ENCODE peak calls at places on chromosome 9, in eight cellular contexts. E, P, S, A, V, M, U and F are unnamed samples.

GRCh38 chr9:6006968-6007769 is 8.3 kb downstream of the RANBP6 start:
- DNase-seq in M (peak), P (peak), U (peak), S (peak), A (peak), E (peak), V (peak), F (peak)

GRCh38 chr9:28518439-28518838 is 945.2 kb upstream of the C9orf72 start:
- DNase-seq in P (no peak), V (no peak), M (no peak), E (no peak), A (no peak), S (no peak), U (no peak), F (no peak)

GRCh38 chr9:116939605-116940004 is 252.5 kb downstream of the TRIM32 start:
- DNase-seq in P (no peak), V (no peak), M (no peak), E (no peak), A (peak), U (peak), S (no peak), F (no peak)

GRCh38 chr9:128420651-128421473 is at the start of gene CERCAM:
- DNase-seq in A (no peak), U (no peak), S (peak), V (peak), E (no peak), M (peak), P (peak), F (peak)

GRCh38 chr9:104087894-104088293 is 6.2 kb upstream of the SMC2 start:
- DNase-seq in S (no peak), U (no peak), M (no peak), A (no peak), V (no peak), P (no peak), E (no peak), F (no peak)

GRCh38 chr9:105681724-105682123 is 12.6 kb upstream of the TMEM38B start:
- DNase-seq in M (peak), P (no peak), S (peak), V (no peak), E (no peak), A (peak), U (peak), F (no peak)

GRCh38 chr9:78893758-78894157 is 596.8 kb downstream of the PSAT1 start:
- DNase-seq in V (no peak), M (no peak), U (no peak), E (no peak), A (no peak), P (no peak), S (peak), F (no peak)

GRCh38 chr9:5621327-5621726 is 7.6 kb upstream of the RIC1 start:
- DNase-seq in A (peak), S (peak), M (no peak), E (no peak), V (no peak), U (peak), P (no peak), F (no peak)

GRCh38 chr9:79581794-79582193 is 10.0 kb downstream of the TLE4 start:
- DNase-seq in E (no peak), P (peak), U (peak), A (peak), V (no peak), S (peak), M (peak), F (no peak)

GRCh38 chr9:4555251-4555650 is 65.0 kb downstream of the SLC1A1 start:
- DNase-seq in U (no peak), S (peak), P (peak), E (no peak), V (no peak), A (peak), M (no peak), F (no peak)

GRCh38 chr9:110016340-110016739 is 191.6 kb downstream of the C9orf152 start:
- DNase-seq in M (no peak), P (no peak), E (no peak), A (peak), S (peak), U (peak), V (no peak), F (no peak)

GRCh38 chr9:92665836-92666235 is 4.1 kb downstream of the IPPK start:
- DNase-seq in P (no peak), V (no peak), U (no peak), M (no peak), A (no peak), E (no peak), S (no peak), F (no peak)

GRCh38 chr9:34347800-34348158 is 18.4 kb downstream of the NUDT2 start:
- DNase-seq in U (no peak), M (no peak), A (no peak), E (no peak), P (no peak), S (no peak), V (no peak), F (no peak)

GRCh38 chr9:121304707-121305106 is 36.7 kb downstream of the GSN start:
- DNase-seq in S (no peak), M (no peak), U (no peak), P (no peak), V (no peak), A (no peak), E (no peak), F (no peak)

GRCh38 chr9:120289990-120290925 is 289.7 kb downstream of the CDK5RAP2 start:
- DNase-seq in U (no peak), A (peak), P (no peak), E (no peak), V (no peak), M (no peak), S (peak), F (no peak)

GRCh38 chr9:19470981-19471650 is 62.3 kb downstream of the ACER2 start:
- DNase-seq in S (peak), E (no peak), A (no peak), P (no peak), M (no peak), U (peak), V (no peak), F (no peak)

GRCh38 chr9:97419315-97419867 is 7.5 kb downstream of the TDRD7 start:
- DNase-seq in V (no peak), A (peak), P (no peak), S (peak), M (peak), E (no peak), U (peak), F (peak)

GRCh38 chr9:126805546-126806262 is 864 bp downstream of the ZBTB43 start:
- DNase-seq in V (peak), U (peak), M (peak), S (peak), E (no peak), A (peak), P (peak), F (peak)

GRCh38 chr9:137300607-137301085 is 1.4 kb downstream of the NRARP start:
- DNase-seq in E (no peak), U (peak), M (peak), S (no peak), P (peak), V (peak), A (no peak), F (peak)

GRCh38 chr9:75823136-75823535 is 67.3 kb upstream of the PCSK5 start:
- DNase-seq in V (no peak), E (no peak), M (no peak), S (no peak), A (no peak), U (no peak), P (no peak), F (no peak)

GRCh38 chr9:35338561-35339274 is 151.2 kb upstream of the RUSC2 start:
- DNase-seq in P (no peak), V (no peak), M (no peak), A (no peak), U (no peak), S (no peak), E (no peak), F (no peak)

GRCh38 chr9:133643978-133644760 is 8.0 kb downstream of the DBH start:
- DNase-seq in S (no peak), A (no peak), V (peak), U (no peak), M (no peak), P (no peak), E (no peak), F (no peak)

GRCh38 chr9:503881-504852 is 289.5 kb downstream of the DOCK8 start:
- DNase-seq in M (peak), S (peak), P (peak), A (peak), U (peak), V (peak), E (peak), F (peak)

GRCh38 chr9:133874061-133874638 is 118.0 kb downstream of the VAV2 start:
- DNase-seq in U (no peak), E (no peak), P (no peak), M (peak), V (no peak), S (peak), A (peak), F (no peak)

GRCh38 chr9:126164796-126165525 is 161.7 kb upstream of the MVB12B start:
- DNase-seq in E (no peak), S (no peak), M (no peak), U (no peak), V (peak), A (no peak), P (no peak), F (no peak)

GRCh38 chr9:86134361-86134760 is 35.0 kb upstream of the GOLM1 start:
- DNase-seq in S (no peak), U (no peak), E (no peak), V (no peak), A (no peak), P (no peak), M (no peak), F (no peak)

GRCh38 chr9:136881691-136882108 is 4.6 kb upstream of the TRAF2 start:
- DNase-seq in E (no peak), A (no peak), M (peak), V (no peak), P (peak), U (peak), S (peak), F (no peak)

DNA sequence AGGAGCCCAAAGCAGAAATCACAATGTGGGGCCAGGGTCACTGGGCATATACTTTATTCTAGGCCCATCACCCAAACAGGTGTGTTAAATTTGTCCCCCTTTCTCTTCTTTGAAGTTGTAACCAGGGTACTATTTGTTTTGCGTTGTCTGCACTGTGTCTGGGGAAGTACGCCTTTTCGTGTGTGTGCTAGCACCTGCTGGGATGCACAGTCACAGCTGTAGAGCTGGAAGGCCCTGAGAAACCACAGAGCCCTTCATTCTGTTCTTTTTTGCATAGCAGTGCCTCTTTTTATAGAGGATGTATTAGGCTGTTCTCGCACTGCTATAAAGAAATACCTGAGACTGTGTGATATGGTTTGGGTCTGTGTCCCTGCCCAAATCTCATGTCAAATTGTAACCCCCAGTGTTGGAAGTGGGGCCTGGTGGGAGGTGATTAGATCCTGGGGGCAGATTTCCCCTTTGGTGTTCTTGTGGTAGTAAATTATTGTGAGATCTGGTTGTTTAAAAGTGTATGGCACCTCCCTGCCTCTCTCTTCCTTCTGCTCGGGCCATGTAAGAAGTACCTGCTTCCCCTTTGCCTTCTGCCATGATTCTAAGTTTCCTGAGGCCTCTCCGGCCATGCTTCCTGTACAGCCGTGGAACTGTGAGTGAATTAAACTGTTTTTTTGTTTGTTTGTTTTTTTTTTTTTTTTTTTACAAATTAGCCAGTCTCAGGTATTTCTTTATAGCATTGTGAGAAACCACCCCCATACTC is 14.0 kb downstream of the SEC61B start:
- DNase-seq in A (no peak), P (no peak), U (no peak), V (no peak), S (no peak), M (no peak), E (no peak), F (no peak)
- H3K9ac ChIP-seq in A (no peak), P (no peak), U (no peak), V (no peak), S (no peak), M (no peak), E (no peak), F (no peak)

GRCh38 chr9:8822667-8823025 is 1023.1 kb upstream of the DMAC1 start:
- DNase-seq in A (no peak), S (no peak), V (no peak), P (peak), E (no peak), U (no peak), M (no peak), F (no peak)

GRCh38 chr9:8821910-8822666 is 1022.5 kb upstream of the DMAC1 start:
- DNase-seq in M (no peak), S (no peak), E (no peak), U (peak), V (no peak), P (no peak), A (peak), F (no peak)

GRCh38 chr9:8826281-8826680 is 1026.7 kb upstream of the DMAC1 start:
- DNase-seq in E (no peak), U (no peak), S (no peak), A (no peak), P (no peak), V (no peak), M (no peak), F (no peak)

GRCh38 chr9:8823131-8823895 is 1023.7 kb upstream of the DMAC1 start:
- DNase-seq in A (no peak), M (no peak), U (no peak), S (no peak), P (no peak), V (no peak), E (no peak), F (no peak)

DNA sequence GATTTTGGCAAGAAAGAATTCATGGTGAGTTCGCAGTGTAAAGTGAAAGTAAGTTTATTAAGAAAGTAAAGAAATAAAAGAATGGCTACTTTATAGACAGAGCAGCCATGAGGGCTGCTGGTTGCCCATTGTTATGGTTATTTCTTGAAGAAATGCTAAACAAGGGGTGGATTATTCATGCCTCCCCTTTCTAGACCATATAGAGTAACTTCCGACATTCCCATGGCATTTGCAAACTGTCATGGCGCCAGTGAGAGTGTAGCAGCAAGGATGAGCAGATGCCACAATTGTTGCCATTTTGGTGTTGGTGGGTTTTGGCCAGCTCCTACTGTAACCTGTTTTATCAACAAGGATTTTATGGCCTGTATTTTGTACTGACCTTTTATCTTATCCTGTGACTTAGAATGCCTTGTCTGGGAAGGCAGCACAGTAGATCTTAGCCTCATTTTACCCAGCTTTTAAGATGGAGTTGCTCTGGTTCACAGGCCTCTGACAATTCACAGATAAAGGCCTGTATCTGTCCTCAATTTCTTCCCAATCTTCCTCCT is 1026.1 kb upstream of the DMAC1 start:
- DNase-seq in A (no peak), S (no peak), V (no peak), P (no peak), E (peak), M (peak), U (no peak), F (no peak)
- H3K4me3 ChIP-seq in A (no peak), S (no peak), V (peak), P (no peak), E (no peak), M (no peak), U (no peak), F (no peak)

DNA sequence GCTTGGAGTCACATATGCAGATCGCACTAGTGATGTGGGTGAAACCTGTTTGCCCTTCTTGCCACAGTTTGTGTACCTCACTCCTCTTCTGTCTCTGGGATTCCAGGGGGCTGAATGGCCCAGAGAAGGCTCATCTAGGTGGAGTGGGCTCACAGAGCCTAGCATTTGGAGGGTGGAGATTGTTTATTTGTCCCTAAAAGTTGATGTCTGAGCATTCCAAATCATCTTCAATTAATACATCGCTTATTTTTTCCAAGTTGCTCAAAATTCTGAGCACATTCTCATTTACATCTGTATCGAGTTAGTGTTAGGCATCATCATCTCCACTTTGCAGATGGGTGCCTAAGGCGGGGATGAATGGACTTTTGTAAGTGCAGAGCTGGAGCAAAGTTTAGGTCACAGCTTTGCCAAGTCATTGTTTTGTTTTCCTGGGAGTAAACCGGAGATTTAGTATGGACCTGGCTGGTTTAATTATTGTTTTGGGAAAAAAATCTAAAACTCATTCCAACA is 2.0 kb downstream of the ABL1 start:
- DNase-seq in S (peak), U (peak), P (no peak), M (no peak), A (peak), V (no peak), E (no peak), F (peak)
- H3K9ac ChIP-seq in S (peak), U (peak), P (no peak), M (peak), A (peak), V (peak), E (no peak), F (peak)

DNA sequence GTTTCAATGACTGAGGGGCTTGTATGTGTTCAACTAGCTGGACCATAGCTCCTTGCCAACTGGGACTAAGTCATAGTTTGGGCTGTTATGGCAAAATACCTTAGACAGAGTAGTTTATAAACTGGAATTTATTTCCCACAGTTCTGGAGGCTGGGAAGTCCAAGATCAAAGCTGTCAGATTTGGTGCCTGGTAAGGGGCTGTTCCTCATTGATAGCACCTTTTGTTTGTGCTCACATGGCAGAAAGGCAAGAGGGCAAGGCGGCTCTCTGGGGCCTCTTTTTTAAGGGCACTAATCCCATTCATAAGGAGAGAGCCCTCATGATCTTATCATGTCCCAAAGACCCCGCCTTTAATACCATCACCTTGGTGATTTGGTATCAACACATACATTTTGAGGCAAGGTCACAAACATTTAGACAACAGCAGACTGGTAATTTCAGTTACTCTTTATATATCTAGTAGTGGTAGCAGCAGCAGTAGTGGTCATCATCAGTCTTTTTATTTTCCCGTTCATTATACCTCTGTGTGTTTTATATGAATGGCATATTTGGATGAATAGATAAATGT is 477.0 kb downstream of the CCDC171 start:
- DNase-seq in U (no peak), S (no peak), V (no peak), E (no peak), P (no peak), M (peak), A (no peak), F (no peak)
- H3K4me3 ChIP-seq in U (no peak), S (peak), V (no peak), E (no peak), P (no peak), M (no peak), A (no peak), F (no peak)

GRCh38 chr9:129490583-129491485 is 130.1 kb downstream of the C9orf50 start:
- DNase-seq in S (peak), M (no peak), P (no peak), V (no peak), U (no peak), E (no peak), A (no peak), F (no peak)
- H3K9ac ChIP-seq in S (peak), M (peak), P (no peak), V (peak), U (peak), E (peak), A (peak), F (peak)